ENCODE peak calls at places on chromosomes 4 and X, in seven cellular contexts. S is stomach; I is activated CD4-positive, alpha-beta T cell treated with anti-CD3 and anti-CD28 coated beads, Interleukin-2, amount 10 ng/mL, durations not matched to agents 7 days and 5 days; T is NCI-H524 treated with DMSO at 0.1 percent for 48 hours; B is HFF-Myc; K is endothelial cell; D is HEK293T. O is an unnamed sample.

GRCh38 chr4:154304679-154305078 is 186.9 kb downstream of the DCHS2 start:
- DNase-seq in K (no peak), T (no peak), D (no peak), S (no peak), B (no peak), I (no peak), O (no peak)

GRCh38 chr4:8606966-8607365 is 14.4 kb downstream of the CPZ start:
- DNase-seq in I (no peak), D (no peak), S (no peak), B (no peak), T (no peak), K (no peak), O (no peak)

GRCh38 chrX:25536307-25536970 is 520.7 kb upstream of the ARX start:
- DNase-seq in K (no peak), I (no peak), B (no peak), T (no peak), S (no peak), D (no peak), O (no peak)

GRCh38 chrX:108163333-108164082 is 71.9 kb downstream of the ATG4A start:
- DNase-seq in K (no peak), T (no peak), S (no peak), B (no peak), I (no peak), D (no peak), O (no peak)

GRCh38 chrX:22310779-22311178 is 38.1 kb downstream of the CBLL2 start:
- DNase-seq in B (no peak), K (no peak), I (no peak), S (no peak), T (no peak), D (no peak), O (no peak)

GRCh38 chr4:124509151-124509550 is 203.4 kb downstream of the ANKRD50 start:
- DNase-seq in K (no peak), I (no peak), S (no peak), B (no peak), D (no peak), T (no peak), O (no peak)

GRCh38 chr4:70715097-70715496 is 6.7 kb upstream of the RUFY3 start:
- DNase-seq in D (no peak), T (no peak), K (no peak), B (no peak), S (no peak), I (no peak), O (no peak)

GRCh38 chr4:153643406-153644016 is 40.6 kb upstream of the TLR2 start:
- DNase-seq in D (peak; percentile 49), K (no peak), T (peak; percentile 17), B (peak; percentile 35), S (no peak), I (peak; percentile 39), O (no peak)

GRCh38 chr4:118743867-118744266 is 58.7 kb downstream of the METTL14 start:
- DNase-seq in B (no peak), I (no peak), K (no peak), D (no peak), S (no peak), T (no peak), O (no peak)

GRCh38 chrX:1444896-1445480 is 7.7 kb downstream of the ASMTL start:
- DNase-seq in S (no peak), T (no peak), B (no peak), D (no peak), I (peak; percentile 4), K (no peak), O (no peak)

GRCh38 chr4:8341691-8342090 is 72.1 kb downstream of the HTRA3 start:
- DNase-seq in B (no peak), D (no peak), K (no peak), I (no peak), S (peak; percentile 20), T (no peak), O (no peak)

GRCh38 chr4:7313991-7314390 is 120.7 kb downstream of the PSAPL1 start:
- DNase-seq in D (no peak), T (no peak), S (no peak), K (no peak), I (no peak), B (no peak), O (no peak)

GRCh38 chr4:139416073-139416673 is 37.7 kb upstream of the RAB33B start:
- DNase-seq in I (peak; percentile 38), S (no peak), D (peak; percentile 39), T (peak; percentile 84), K (peak; percentile 15), B (peak; percentile 24), O (no peak)

GRCh38 chr4:6681191-6681590 is 12.5 kb upstream of the S100P start:
- DNase-seq in S (no peak), B (no peak), I (no peak), D (peak; percentile 46), T (no peak), K (no peak), O (no peak)

GRCh38 chr4:122584517-122584916 is 36.3 kb downstream of the IL21 start:
- DNase-seq in B (no peak), D (no peak), S (no peak), I (peak; percentile 11), K (no peak), T (no peak), O (no peak)

GRCh38 chr4:7254736-7255487 is 62.6 kb downstream of the SORCS2 start:
- DNase-seq in I (no peak), B (no peak), K (no peak), D (no peak), S (no peak), T (no peak), O (no peak)

GRCh38 chr4:13546855-13547562 is 2.7 kb upstream of the NKX3-2 start:
- DNase-seq in D (no peak), K (peak; percentile 66), T (no peak), B (no peak), I (no peak), S (no peak), O (no peak)

GRCh38 chr4:28490669-28491068 is 1630.0 kb downstream of the STIM2 start:
- DNase-seq in S (no peak), B (no peak), T (no peak), K (no peak), I (no peak), D (no peak), O (no peak)

GRCh38 chr4:114249561-114250356 is 270.3 kb upstream of the ARSJ start:
- DNase-seq in K (no peak), I (no peak), S (no peak), B (no peak), D (no peak), T (no peak), O (no peak)

GRCh38 chr4:56907009-56907408 is 691 bp upstream of the REST start:
- DNase-seq in B (no peak), T (no peak), D (peak; percentile 10), K (no peak), S (no peak), I (peak; percentile 29), O (no peak)

GRCh38 chr4:31674313-31674947 is 954.3 kb downstream of the PCDH7 start:
- DNase-seq in D (peak; percentile 9), T (no peak), I (no peak), K (peak; percentile 26), S (no peak), B (no peak), O (no peak)